ENCODE peak calls at places on chromosomes 6 and 20, in eight cellular contexts. One of them, this sample, is unnamed.

GRCh38 chr6:35737413-35738211 is 780 bp downstream of the ARMC12 start:
- DNase-seq in activated T-cell treated with anti-CD3 and anti-CD28 coated beads for 1 hour: no peak
- DNase-seq in mammary epithelial cell: peak; percentile 68
- DNase-seq in RWPE2: no peak
- DNase-seq in NCI-H69: peak; percentile 80
- DNase-seq in neural crest cell: no peak
- DNase-seq in stimulated activated CD4-positive, alpha-beta T cell treated with anti-CD3 and anti-CD28 coated beads, Interleukin-4, amount 100 ng/mL, for 48 hours: no peak
- DNase-seq in neuronal stem cell: no peak
- DNase-seq in this sample: peak; percentile 37

GRCh38 chr6:25223421-25224052 is 55.6 kb upstream of the CARMIL1 start:
- DNase-seq in NCI-H69: peak; percentile 85
- DNase-seq in neural crest cell: peak; percentile 65
- DNase-seq in stimulated activated CD4-positive, alpha-beta T cell treated with anti-CD3 and anti-CD28 coated beads, Interleukin-4, amount 100 ng/mL, for 48 hours: peak; percentile 51
- DNase-seq in mammary epithelial cell: peak; percentile 52
- DNase-seq in RWPE2: no peak
- DNase-seq in neuronal stem cell: peak; percentile 66
- DNase-seq in activated T-cell treated with anti-CD3 and anti-CD28 coated beads for 1 hour: peak; percentile 65
- DNase-seq in this sample: peak; percentile 62

GRCh38 chr6:152232494-152233151 is 404.5 kb downstream of the SYNE1 start:
- DNase-seq in neuronal stem cell: no peak
- DNase-seq in RWPE2: no peak
- DNase-seq in stimulated activated CD4-positive, alpha-beta T cell treated with anti-CD3 and anti-CD28 coated beads, Interleukin-4, amount 100 ng/mL, for 48 hours: no peak
- DNase-seq in neural crest cell: no peak
- DNase-seq in NCI-H69: no peak
- DNase-seq in mammary epithelial cell: no peak
- DNase-seq in activated T-cell treated with anti-CD3 and anti-CD28 coated beads for 1 hour: no peak
- DNase-seq in this sample: peak; percentile 73

GRCh38 chr6:109816452-109817374 is 125.6 kb downstream of the FIG4 start:
- DNase-seq in mammary epithelial cell: no peak
- DNase-seq in activated T-cell treated with anti-CD3 and anti-CD28 coated beads for 1 hour: no peak
- DNase-seq in stimulated activated CD4-positive, alpha-beta T cell treated with anti-CD3 and anti-CD28 coated beads, Interleukin-4, amount 100 ng/mL, for 48 hours: no peak
- DNase-seq in neural crest cell: no peak
- DNase-seq in RWPE2: no peak
- DNase-seq in neuronal stem cell: no peak
- DNase-seq in NCI-H69: peak; percentile 96
- DNase-seq in this sample: no peak

GRCh38 chr20:1663917-1664316 is 6.3 kb upstream of the SIRPG start:
- DNase-seq in stimulated activated CD4-positive, alpha-beta T cell treated with anti-CD3 and anti-CD28 coated beads, Interleukin-4, amount 100 ng/mL, for 48 hours: no peak
- DNase-seq in neuronal stem cell: no peak
- DNase-seq in RWPE2: no peak
- DNase-seq in NCI-H69: no peak
- DNase-seq in neural crest cell: no peak
- DNase-seq in mammary epithelial cell: peak; percentile 64
- DNase-seq in activated T-cell treated with anti-CD3 and anti-CD28 coated beads for 1 hour: no peak
- DNase-seq in this sample: no peak

GRCh38 chr6:35687658-35688604 is 784 bp downstream of the FKBP5 start:
- DNase-seq in RWPE2: peak; percentile 70
- DNase-seq in NCI-H69: peak; percentile 48
- DNase-seq in mammary epithelial cell: peak; percentile 63
- DNase-seq in stimulated activated CD4-positive, alpha-beta T cell treated with anti-CD3 and anti-CD28 coated beads, Interleukin-4, amount 100 ng/mL, for 48 hours: peak; percentile 40
- DNase-seq in neuronal stem cell: peak; percentile 45
- DNase-seq in neural crest cell: peak; percentile 40
- DNase-seq in activated T-cell treated with anti-CD3 and anti-CD28 coated beads for 1 hour: peak; percentile 37
- DNase-seq in this sample: peak; percentile 78

GRCh38 chr6:85449388-85449817 is 480 bp upstream of the NT5E start:
- DNase-seq in stimulated activated CD4-positive, alpha-beta T cell treated with anti-CD3 and anti-CD28 coated beads, Interleukin-4, amount 100 ng/mL, for 48 hours: no peak
- DNase-seq in mammary epithelial cell: peak; percentile 80
- DNase-seq in neural crest cell: peak; percentile 3
- DNase-seq in RWPE2: no peak
- DNase-seq in NCI-H69: no peak
- DNase-seq in neuronal stem cell: peak; percentile 24
- DNase-seq in activated T-cell treated with anti-CD3 and anti-CD28 coated beads for 1 hour: no peak
- DNase-seq in this sample: peak; percentile 51

GRCh38 chr6:30981942-30982772 is 1.4 kb upstream of the MUC21 start:
- DNase-seq in mammary epithelial cell: peak; percentile 82
- DNase-seq in neural crest cell: no peak
- DNase-seq in stimulated activated CD4-positive, alpha-beta T cell treated with anti-CD3 and anti-CD28 coated beads, Interleukin-4, amount 100 ng/mL, for 48 hours: no peak
- DNase-seq in RWPE2: no peak
- DNase-seq in activated T-cell treated with anti-CD3 and anti-CD28 coated beads for 1 hour: no peak
- DNase-seq in NCI-H69: peak; percentile 34
- DNase-seq in neuronal stem cell: peak; percentile 21
- DNase-seq in this sample: peak; percentile 87

GRCh38 chr20:47358672-47359532 is 2.4 kb upstream of the ZMYND8 start:
- DNase-seq in neural crest cell: no peak
- DNase-seq in stimulated activated CD4-positive, alpha-beta T cell treated with anti-CD3 and anti-CD28 coated beads, Interleukin-4, amount 100 ng/mL, for 48 hours: no peak
- DNase-seq in NCI-H69: peak; percentile 52
- DNase-seq in activated T-cell treated with anti-CD3 and anti-CD28 coated beads for 1 hour: no peak
- DNase-seq in neuronal stem cell: no peak
- DNase-seq in RWPE2: peak; percentile 97
- DNase-seq in mammary epithelial cell: peak; percentile 81
- DNase-seq in this sample: peak; percentile 98

GRCh38 chr6:169371344-169372144 is 117.9 kb upstream of the THBS2 start:
- DNase-seq in neural crest cell: no peak
- DNase-seq in stimulated activated CD4-positive, alpha-beta T cell treated with anti-CD3 and anti-CD28 coated beads, Interleukin-4, amount 100 ng/mL, for 48 hours: no peak
- DNase-seq in RWPE2: no peak
- DNase-seq in neuronal stem cell: peak; percentile 18
- DNase-seq in mammary epithelial cell: no peak
- DNase-seq in NCI-H69: no peak
- DNase-seq in activated T-cell treated with anti-CD3 and anti-CD28 coated beads for 1 hour: no peak
- DNase-seq in this sample: peak; percentile 85

GRCh38 chr6:152954443-152954842 is 28.4 kb downstream of the FBXO5 start:
- DNase-seq in mammary epithelial cell: no peak
- DNase-seq in neuronal stem cell: no peak
- DNase-seq in RWPE2: no peak
- DNase-seq in stimulated activated CD4-positive, alpha-beta T cell treated with anti-CD3 and anti-CD28 coated beads, Interleukin-4, amount 100 ng/mL, for 48 hours: no peak
- DNase-seq in NCI-H69: peak; percentile 26
- DNase-seq in activated T-cell treated with anti-CD3 and anti-CD28 coated beads for 1 hour: no peak
- DNase-seq in neural crest cell: no peak
- DNase-seq in this sample: peak; percentile 13

GRCh38 chr6:24307881-24308280 is 50.0 kb downstream of the DCDC2 start:
- DNase-seq in neural crest cell: no peak
- DNase-seq in neuronal stem cell: no peak
- DNase-seq in stimulated activated CD4-positive, alpha-beta T cell treated with anti-CD3 and anti-CD28 coated beads, Interleukin-4, amount 100 ng/mL, for 48 hours: no peak
- DNase-seq in mammary epithelial cell: no peak
- DNase-seq in activated T-cell treated with anti-CD3 and anti-CD28 coated beads for 1 hour: no peak
- DNase-seq in NCI-H69: no peak
- DNase-seq in RWPE2: no peak
- DNase-seq in this sample: no peak

GRCh38 chr6:143570147-143570853 is 58.8 kb upstream of the FUCA2 start:
- DNase-seq in activated T-cell treated with anti-CD3 and anti-CD28 coated beads for 1 hour: no peak
- DNase-seq in stimulated activated CD4-positive, alpha-beta T cell treated with anti-CD3 and anti-CD28 coated beads, Interleukin-4, amount 100 ng/mL, for 48 hours: no peak
- DNase-seq in neural crest cell: no peak
- DNase-seq in neuronal stem cell: no peak
- DNase-seq in NCI-H69: peak; percentile 34
- DNase-seq in mammary epithelial cell: no peak
- DNase-seq in RWPE2: no peak
- DNase-seq in this sample: peak; percentile 64

GRCh38 chr6:89874438-89874837 is 19.8 kb upstream of the GJA10 start:
- DNase-seq in neural crest cell: no peak
- DNase-seq in NCI-H69: no peak
- DNase-seq in mammary epithelial cell: no peak
- DNase-seq in stimulated activated CD4-positive, alpha-beta T cell treated with anti-CD3 and anti-CD28 coated beads, Interleukin-4, amount 100 ng/mL, for 48 hours: no peak
- DNase-seq in RWPE2: no peak
- DNase-seq in activated T-cell treated with anti-CD3 and anti-CD28 coated beads for 1 hour: no peak
- DNase-seq in neuronal stem cell: no peak
- DNase-seq in this sample: no peak

GRCh38 chr6:145787688-145788087 is 26.9 kb downstream of the FBXO30 start:
- DNase-seq in stimulated activated CD4-positive, alpha-beta T cell treated with anti-CD3 and anti-CD28 coated beads, Interleukin-4, amount 100 ng/mL, for 48 hours: no peak
- DNase-seq in neural crest cell: no peak
- DNase-seq in NCI-H69: peak; percentile 66
- DNase-seq in neuronal stem cell: no peak
- DNase-seq in activated T-cell treated with anti-CD3 and anti-CD28 coated beads for 1 hour: no peak
- DNase-seq in mammary epithelial cell: no peak
- DNase-seq in RWPE2: no peak
- DNase-seq in this sample: no peak

GRCh38 chr6:35691027-35691824 is 2.5 kb upstream of the FKBP5 start:
- DNase-seq in neuronal stem cell: no peak
- DNase-seq in mammary epithelial cell: peak; percentile 35
- DNase-seq in RWPE2: no peak
- DNase-seq in neural crest cell: no peak
- DNase-seq in NCI-H69: no peak
- DNase-seq in stimulated activated CD4-positive, alpha-beta T cell treated with anti-CD3 and anti-CD28 coated beads, Interleukin-4, amount 100 ng/mL, for 48 hours: no peak
- DNase-seq in activated T-cell treated with anti-CD3 and anti-CD28 coated beads for 1 hour: no peak
- DNase-seq in this sample: no peak

GRCh38 chr20:2741881-2742280 is 49.3 kb downstream of the EBF4 start:
- DNase-seq in RWPE2: no peak
- DNase-seq in activated T-cell treated with anti-CD3 and anti-CD28 coated beads for 1 hour: no peak
- DNase-seq in neural crest cell: no peak
- DNase-seq in NCI-H69: no peak
- DNase-seq in neuronal stem cell: no peak
- DNase-seq in stimulated activated CD4-positive, alpha-beta T cell treated with anti-CD3 and anti-CD28 coated beads, Interleukin-4, amount 100 ng/mL, for 48 hours: no peak
- DNase-seq in mammary epithelial cell: no peak
- DNase-seq in this sample: no peak

GRCh38 chr6:87393026-87393622 is 14.6 kb upstream of the CFAP206 start:
- DNase-seq in activated T-cell treated with anti-CD3 and anti-CD28 coated beads for 1 hour: no peak
- DNase-seq in RWPE2: no peak
- DNase-seq in NCI-H69: peak; percentile 85
- DNase-seq in neuronal stem cell: peak; percentile 56
- DNase-seq in neural crest cell: peak; percentile 23
- DNase-seq in mammary epithelial cell: peak; percentile 25
- DNase-seq in stimulated activated CD4-positive, alpha-beta T cell treated with anti-CD3 and anti-CD28 coated beads, Interleukin-4, amount 100 ng/mL, for 48 hours: no peak
- DNase-seq in this sample: peak; percentile 65

GRCh38 chr6:43628392-43629103 is 516 bp downstream of the GTPBP2 start:
- DNase-seq in neuronal stem cell: peak; percentile 44
- DNase-seq in neural crest cell: peak; percentile 32
- DNase-seq in NCI-H69: peak; percentile 81
- DNase-seq in activated T-cell treated with anti-CD3 and anti-CD28 coated beads for 1 hour: peak; percentile 39
- DNase-seq in mammary epithelial cell: peak; percentile 44
- DNase-seq in stimulated activated CD4-positive, alpha-beta T cell treated with anti-CD3 and anti-CD28 coated beads, Interleukin-4, amount 100 ng/mL, for 48 hours: peak; percentile 28
- DNase-seq in RWPE2: peak; percentile 66
- DNase-seq in this sample: peak; percentile 78

GRCh38 chr6:54617730-54618129 is 228.8 kb upstream of the FAM83B start:
- DNase-seq in mammary epithelial cell: no peak
- DNase-seq in activated T-cell treated with anti-CD3 and anti-CD28 coated beads for 1 hour: no peak
- DNase-seq in neuronal stem cell: no peak
- DNase-seq in stimulated activated CD4-positive, alpha-beta T cell treated with anti-CD3 and anti-CD28 coated beads, Interleukin-4, amount 100 ng/mL, for 48 hours: no peak
- DNase-seq in neural crest cell: no peak
- DNase-seq in RWPE2: no peak
- DNase-seq in NCI-H69: no peak
- DNase-seq in this sample: no peak

GRCh38 chr6:161651949-161652348 is 378.1 kb upstream of the AGPAT4 start:
- DNase-seq in NCI-H69: no peak
- DNase-seq in neural crest cell: no peak
- DNase-seq in RWPE2: no peak
- DNase-seq in stimulated activated CD4-positive, alpha-beta T cell treated with anti-CD3 and anti-CD28 coated beads, Interleukin-4, amount 100 ng/mL, for 48 hours: no peak
- DNase-seq in activated T-cell treated with anti-CD3 and anti-CD28 coated beads for 1 hour: no peak
- DNase-seq in mammary epithelial cell: no peak
- DNase-seq in neuronal stem cell: no peak
- DNase-seq in this sample: no peak

GRCh38 chr20:44481719-44482416 is 6.2 kb downstream of the TTPAL start:
- DNase-seq in neuronal stem cell: no peak
- DNase-seq in activated T-cell treated with anti-CD3 and anti-CD28 coated beads for 1 hour: no peak
- DNase-seq in stimulated activated CD4-positive, alpha-beta T cell treated with anti-CD3 and anti-CD28 coated beads, Interleukin-4, amount 100 ng/mL, for 48 hours: no peak
- DNase-seq in RWPE2: no peak
- DNase-seq in NCI-H69: no peak
- DNase-seq in neural crest cell: no peak
- DNase-seq in mammary epithelial cell: no peak
- DNase-seq in this sample: no peak

GRCh38 chr6:958531-958930 is 265.6 kb upstream of the EXOC2 start:
- DNase-seq in RWPE2: no peak
- DNase-seq in neural crest cell: no peak
- DNase-seq in neuronal stem cell: no peak
- DNase-seq in NCI-H69: no peak
- DNase-seq in activated T-cell treated with anti-CD3 and anti-CD28 coated beads for 1 hour: no peak
- DNase-seq in mammary epithelial cell: peak; percentile 6
- DNase-seq in stimulated activated CD4-positive, alpha-beta T cell treated with anti-CD3 and anti-CD28 coated beads, Interleukin-4, amount 100 ng/mL, for 48 hours: no peak
- DNase-seq in this sample: peak; percentile 26

GRCh38 chr6:2447318-2447717 is 201.9 kb upstream of the GMDS start:
- DNase-seq in activated T-cell treated with anti-CD3 and anti-CD28 coated beads for 1 hour: no peak
- DNase-seq in neuronal stem cell: no peak
- DNase-seq in NCI-H69: no peak
- DNase-seq in mammary epithelial cell: no peak
- DNase-seq in RWPE2: no peak
- DNase-seq in stimulated activated CD4-positive, alpha-beta T cell treated with anti-CD3 and anti-CD28 coated beads, Interleukin-4, amount 100 ng/mL, for 48 hours: no peak
- DNase-seq in neural crest cell: no peak
- DNase-seq in this sample: no peak

GRCh38 chr6:6003334-6004146 is 3.2 kb downstream of the NRN1 start:
- DNase-seq in RWPE2: no peak
- DNase-seq in NCI-H69: no peak
- DNase-seq in stimulated activated CD4-positive, alpha-beta T cell treated with anti-CD3 and anti-CD28 coated beads, Interleukin-4, amount 100 ng/mL, for 48 hours: no peak
- DNase-seq in neuronal stem cell: no peak
- DNase-seq in mammary epithelial cell: peak; percentile 38
- DNase-seq in activated T-cell treated with anti-CD3 and anti-CD28 coated beads for 1 hour: no peak
- DNase-seq in neural crest cell: peak; percentile 31
- DNase-seq in this sample: peak; percentile 84

GRCh38 chr6:166655713-166656265 is 28.7 kb upstream of the RPS6KA2 start:
- DNase-seq in RWPE2: no peak
- DNase-seq in mammary epithelial cell: no peak
- DNase-seq in activated T-cell treated with anti-CD3 and anti-CD28 coated beads for 1 hour: no peak
- DNase-seq in stimulated activated CD4-positive, alpha-beta T cell treated with anti-CD3 and anti-CD28 coated beads, Interleukin-4, amount 100 ng/mL, for 48 hours: no peak
- DNase-seq in neural crest cell: no peak
- DNase-seq in neuronal stem cell: no peak
- DNase-seq in NCI-H69: no peak
- DNase-seq in this sample: no peak

GRCh38 chr6:168160506-168161370 is 81.7 kb upstream of the FRMD1 start:
- DNase-seq in NCI-H69: no peak
- DNase-seq in RWPE2: no peak
- DNase-seq in neuronal stem cell: no peak
- DNase-seq in neural crest cell: no peak
- DNase-seq in mammary epithelial cell: no peak
- DNase-seq in stimulated activated CD4-positive, alpha-beta T cell treated with anti-CD3 and anti-CD28 coated beads, Interleukin-4, amount 100 ng/mL, for 48 hours: no peak
- DNase-seq in activated T-cell treated with anti-CD3 and anti-CD28 coated beads for 1 hour: no peak
- DNase-seq in this sample: no peak

GRCh38 chr6:1362643-1363042 is 26.7 kb upstream of the FOXF2 start:
- DNase-seq in neural crest cell: no peak
- DNase-seq in NCI-H69: no peak
- DNase-seq in activated T-cell treated with anti-CD3 and anti-CD28 coated beads for 1 hour: no peak
- DNase-seq in stimulated activated CD4-positive, alpha-beta T cell treated with anti-CD3 and anti-CD28 coated beads, Interleukin-4, amount 100 ng/mL, for 48 hours: no peak
- DNase-seq in RWPE2: no peak
- DNase-seq in mammary epithelial cell: no peak
- DNase-seq in neuronal stem cell: no peak
- DNase-seq in this sample: no peak

GRCh38 chr6:91428953-91429560 is 842.2 kb upstream of the MAP3K7 start:
- DNase-seq in neuronal stem cell: no peak
- DNase-seq in mammary epithelial cell: no peak
- DNase-seq in stimulated activated CD4-positive, alpha-beta T cell treated with anti-CD3 and anti-CD28 coated beads, Interleukin-4, amount 100 ng/mL, for 48 hours: no peak
- DNase-seq in NCI-H69: no peak
- DNase-seq in activated T-cell treated with anti-CD3 and anti-CD28 coated beads for 1 hour: no peak
- DNase-seq in neural crest cell: no peak
- DNase-seq in RWPE2: no peak
- DNase-seq in this sample: no peak

GRCh38 chr6:132811276-132811675 is 3.1 kb upstream of the RPS12 start:
- DNase-seq in neural crest cell: no peak
- DNase-seq in activated T-cell treated with anti-CD3 and anti-CD28 coated beads for 1 hour: no peak
- DNase-seq in stimulated activated CD4-positive, alpha-beta T cell treated with anti-CD3 and anti-CD28 coated beads, Interleukin-4, amount 100 ng/mL, for 48 hours: no peak
- DNase-seq in NCI-H69: no peak
- DNase-seq in RWPE2: no peak
- DNase-seq in mammary epithelial cell: no peak
- DNase-seq in neuronal stem cell: no peak
- DNase-seq in this sample: no peak

GRCh38 chr6:40678941-40679340 is 91.8 kb upstream of the LRFN2 start:
- DNase-seq in neural crest cell: no peak
- DNase-seq in RWPE2: no peak
- DNase-seq in NCI-H69: no peak
- DNase-seq in activated T-cell treated with anti-CD3 and anti-CD28 coated beads for 1 hour: no peak
- DNase-seq in neuronal stem cell: no peak
- DNase-seq in mammary epithelial cell: no peak
- DNase-seq in stimulated activated CD4-positive, alpha-beta T cell treated with anti-CD3 and anti-CD28 coated beads, Interleukin-4, amount 100 ng/mL, for 48 hours: no peak
- DNase-seq in this sample: no peak

GRCh38 chr20:24423794-24424307 is 45.6 kb upstream of the SYNDIG1 start:
- DNase-seq in activated T-cell treated with anti-CD3 and anti-CD28 coated beads for 1 hour: no peak
- DNase-seq in RWPE2: no peak
- DNase-seq in NCI-H69: no peak
- DNase-seq in neuronal stem cell: no peak
- DNase-seq in stimulated activated CD4-positive, alpha-beta T cell treated with anti-CD3 and anti-CD28 coated beads, Interleukin-4, amount 100 ng/mL, for 48 hours: no peak
- DNase-seq in mammary epithelial cell: no peak
- DNase-seq in neural crest cell: no peak
- DNase-seq in this sample: no peak

This sample was measured in mesendoderm.